ENCODE peak calls at places on chromosome 2, in nine cellular contexts. R is GM13977; S is GM04504; J is activated CD8-positive, alpha-beta memory T cell treated with anti-CD3 and anti-CD28 coated beads for 1 hour; A is epithelial cell of esophagus; C is germinal center; I is CD8-positive, alpha-beta T cell; V is pancreas; E is activated CD4-positive, alpha-beta T cell treated with anti-CD3 and anti-CD28 coated beads, Interleukin-2, amount 10 ng/mL, durations not matched to agents 7 days and 5 days. Z is an unnamed sample.

GRCh38 chr2:1265454-1265853 is 147.8 kb upstream of the TPO start:
- DNase-seq in R (no peak), S (no peak), J (no peak), A (no peak), C (no peak), I (no peak), V (no peak), E (no peak), Z (no peak)

GRCh38 chr2:112465373-112465772 is 16.6 kb upstream of the TTL start:
- DNase-seq in R (no peak), S (peak), J (no peak), A (peak), C (no peak), I (no peak), V (no peak), E (no peak), Z (peak)

GRCh38 chr2:64634338-64635267 is 19.1 kb downstream of the SERTAD2 start:
- DNase-seq in R (no peak), S (peak), J (no peak), A (no peak), C (no peak), I (no peak), V (no peak), E (no peak), Z (no peak)

GRCh38 chr2:233295891-233296290 is 11.7 kb upstream of the SAG start:
- DNase-seq in R (no peak), S (no peak), J (no peak), A (no peak), C (no peak), I (no peak), V (no peak), E (no peak), Z (no peak)

GRCh38 chr2:172957734-172958133 is 117.9 kb upstream of the MAP3K20 start:
- DNase-seq in R (no peak), S (no peak), J (no peak), A (no peak), C (no peak), I (no peak), V (no peak), E (no peak), Z (no peak)

GRCh38 chr2:119119076-119119710 is 39.4 kb downstream of the C1QL2 start:
- DNase-seq in R (no peak), S (no peak), J (no peak), A (no peak), C (no peak), I (no peak), V (no peak), E (no peak), Z (no peak)

GRCh38 chr2:85188852-85189251 is 55.7 kb downstream of the TCF7L1 start:
- DNase-seq in R (no peak), S (no peak), J (no peak), A (peak), C (no peak), I (no peak), V (no peak), E (no peak), Z (no peak)

GRCh38 chr2:3959372-3959771 is 256.0 kb downstream of the DCDC2C start:
- DNase-seq in R (peak), S (no peak), J (no peak), A (peak), C (peak), I (no peak), V (no peak), E (no peak), Z (peak)

GRCh38 chr2:44361330-44362206 is at the start of the genes CAMKMT and PREPL:
- DNase-seq in R (peak), S (peak), J (peak), A (peak), C (peak), I (peak), V (peak), E (peak), Z (peak)

GRCh38 chr2:85978883-85979780 is 90.3 kb upstream of the ST3GAL5 start:
- DNase-seq in R (no peak), S (no peak), J (no peak), A (no peak), C (peak), I (no peak), V (no peak), E (no peak), Z (no peak)

GRCh38 chr2:37896319-37896718 is 28.8 kb upstream of the RMDN2 start:
- DNase-seq in R (peak), S (no peak), J (no peak), A (peak), C (no peak), I (no peak), V (no peak), E (no peak), Z (no peak)

Z was measured in Jurkat, Clone E6-1.